ENCODE peak calls at places on chromosomes 5 and 9, in five cellular contexts. One of them, this sample, is unnamed.

GRCh38 chr9:96327694-96328352 is 25.8 kb upstream of the HSD17B3 start:
- DNase-seq in fibroblast of lung: peak; percentile 72
- DNase-seq in tibial artery: peak; percentile 59
- DNase-seq in adrenal gland: peak; percentile 62
- DNase-seq in left ventricle myocardium inferior: no peak
- DNase-seq in this sample: peak; percentile 60

GRCh38 chr9:79581388-79581787 is 9.6 kb downstream of the TLE4 start:
- DNase-seq in left ventricle myocardium inferior: no peak
- DNase-seq in adrenal gland: peak; percentile 41
- DNase-seq in tibial artery: no peak
- DNase-seq in fibroblast of lung: peak; percentile 66
- DNase-seq in this sample: no peak

GRCh38 chr5:94782376-94782775 is 163.9 kb downstream of the SLF1 start:
- DNase-seq in left ventricle myocardium inferior: no peak
- DNase-seq in adrenal gland: no peak
- DNase-seq in tibial artery: no peak
- DNase-seq in fibroblast of lung: no peak
- DNase-seq in this sample: no peak

GRCh38 chr5:146680846-146681585 is 165.0 kb upstream of the GPR151 start:
- DNase-seq in fibroblast of lung: no peak
- DNase-seq in left ventricle myocardium inferior: no peak
- DNase-seq in adrenal gland: no peak
- DNase-seq in tibial artery: no peak
- DNase-seq in this sample: no peak

GRCh38 chr5:142925795-142926194 is 155.6 kb downstream of the ARHGAP26 start:
- DNase-seq in adrenal gland: no peak
- DNase-seq in fibroblast of lung: peak; percentile 89
- DNase-seq in left ventricle myocardium inferior: no peak
- DNase-seq in tibial artery: no peak
- DNase-seq in this sample: peak; percentile 71

GRCh38 chr9:36358486-36358885 is 41.6 kb downstream of the RNF38 start:
- DNase-seq in fibroblast of lung: no peak
- DNase-seq in adrenal gland: no peak
- DNase-seq in left ventricle myocardium inferior: no peak
- DNase-seq in tibial artery: no peak
- DNase-seq in this sample: no peak

GRCh38 chr9:136951541-136952353 is at the start of gene LCN12:
- DNase-seq in tibial artery: no peak
- DNase-seq in left ventricle myocardium inferior: no peak
- DNase-seq in fibroblast of lung: no peak
- DNase-seq in adrenal gland: peak; percentile 42
- DNase-seq in this sample: no peak

GRCh38 chr9:21252727-21253547 is 13.1 kb upstream of the IFNA14 start:
- DNase-seq in fibroblast of lung: peak; percentile 33
- DNase-seq in adrenal gland: peak; percentile 40
- DNase-seq in tibial artery: peak; percentile 53
- DNase-seq in left ventricle myocardium inferior: peak; percentile 24
- DNase-seq in this sample: peak; percentile 34

GRCh38 chr9:135951889-135952663 is 9.1 kb downstream of the UBAC1 start:
- DNase-seq in fibroblast of lung: peak; percentile 89
- DNase-seq in left ventricle myocardium inferior: no peak
- DNase-seq in adrenal gland: no peak
- DNase-seq in tibial artery: no peak
- DNase-seq in this sample: no peak

GRCh38 chr5:121987052-121987684 is 25.4 kb downstream of the SRFBP1 start:
- DNase-seq in tibial artery: no peak
- DNase-seq in fibroblast of lung: no peak
- DNase-seq in left ventricle myocardium inferior: no peak
- DNase-seq in adrenal gland: no peak
- DNase-seq in this sample: no peak

GRCh38 chr9:5630038-5630507 is 1.2 kb downstream of the RIC1 start:
- DNase-seq in tibial artery: no peak
- DNase-seq in adrenal gland: no peak
- DNase-seq in fibroblast of lung: peak; percentile 62
- DNase-seq in left ventricle myocardium inferior: no peak
- DNase-seq in this sample: no peak

GRCh38 chr9:5628530-5629311 is at the start of gene RIC1:
- DNase-seq in left ventricle myocardium inferior: peak; percentile 93
- DNase-seq in fibroblast of lung: peak; percentile 91
- DNase-seq in adrenal gland: peak; percentile 94
- DNase-seq in tibial artery: peak; percentile 89
- DNase-seq in this sample: peak; percentile 87

GRCh38 chr9:5626727-5627634 is 1.9 kb upstream of the RIC1 start:
- DNase-seq in adrenal gland: peak; percentile 42
- DNase-seq in tibial artery: peak; percentile 74
- DNase-seq in left ventricle myocardium inferior: peak; percentile 32
- DNase-seq in fibroblast of lung: peak; percentile 93
- DNase-seq in this sample: peak; percentile 59

GRCh38 chr9:5629312-5630037 is 568 bp downstream of the RIC1 start:
- DNase-seq in adrenal gland: peak; percentile 52
- DNase-seq in left ventricle myocardium inferior: peak; percentile 61
- DNase-seq in fibroblast of lung: peak; percentile 33
- DNase-seq in tibial artery: peak; percentile 53
- DNase-seq in this sample: peak; percentile 50

DNA sequence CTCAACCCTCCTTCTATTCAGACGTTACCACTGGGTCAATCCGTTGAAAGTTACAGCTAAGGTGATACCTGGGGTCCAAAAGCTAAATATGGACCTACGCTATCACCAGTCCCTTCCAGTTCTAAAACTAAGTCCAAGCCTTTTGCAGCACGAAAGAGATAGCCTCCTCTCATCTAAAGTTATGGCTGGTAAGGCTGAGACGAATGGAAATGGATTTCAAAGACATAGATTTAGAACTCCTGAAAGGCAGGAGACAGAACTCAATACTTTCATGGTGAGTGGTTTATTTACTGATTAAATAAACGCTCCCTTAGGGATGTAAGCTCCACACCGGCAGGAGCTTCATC is 751 bp upstream of the RIC1 start:
- DNase-seq in tibial artery: no peak
- DNase-seq in adrenal gland: no peak
- DNase-seq in left ventricle myocardium inferior: no peak
- DNase-seq in fibroblast of lung: no peak
- DNase-seq in this sample: no peak
- H3K36me3 ChIP-seq in tibial artery: no peaks in the 10 kb centered on the region
- H3K36me3 ChIP-seq in adrenal gland: no peaks in the 10 kb centered on the region
- H3K36me3 ChIP-seq in left ventricle myocardium inferior: no peaks in the 10 kb centered on the region
- H3K36me3 ChIP-seq in fibroblast of lung: no peaks in the 10 kb centered on the region
- H3K36me3 ChIP-seq in this sample: no peaks in the 10 kb centered on the region

GRCh38 chr5:67878911-67879310 is 336.6 kb upstream of the PIK3R1 start:
- DNase-seq in tibial artery: no peak
- DNase-seq in fibroblast of lung: peak; percentile 40
- DNase-seq in left ventricle myocardium inferior: no peak
- DNase-seq in adrenal gland: no peak
- DNase-seq in this sample: no peak
- H3K4me1 ChIP-seq in tibial artery: peaks cover 23% of the 10 kb centered on the region
- H3K4me1 ChIP-seq in fibroblast of lung: no peaks in the 10 kb centered on the region
- H3K4me1 ChIP-seq in left ventricle myocardium inferior: peaks cover 10% of the 10 kb centered on the region
- H3K4me1 ChIP-seq in adrenal gland: no peaks in the 10 kb centered on the region
- H3K4me1 ChIP-seq in this sample: peaks cover 3% of the 10 kb centered on the region

DNA sequence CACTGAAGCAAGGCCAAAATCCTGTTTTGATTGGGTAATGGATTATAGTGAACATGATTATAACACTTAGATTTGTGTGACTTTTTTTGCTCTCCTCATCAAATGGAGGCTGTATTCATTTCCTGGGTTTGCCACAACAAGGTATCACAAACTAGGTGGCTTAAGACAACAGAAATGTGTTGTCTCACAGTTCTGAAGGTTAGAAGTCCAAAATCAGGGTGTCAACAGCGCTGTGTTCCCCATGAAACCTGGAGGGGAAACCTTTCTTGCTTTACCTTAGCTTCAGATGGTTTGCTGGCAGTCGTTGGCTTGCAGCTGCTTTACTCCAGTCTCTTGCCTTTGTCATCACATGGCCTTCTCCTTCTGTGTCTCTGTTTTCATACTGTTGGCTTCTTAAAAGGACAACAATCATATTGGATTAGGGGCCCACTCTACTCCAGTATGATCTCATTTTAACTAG is 32.4 kb downstream of the CDC42SE2 start:
- DNase-seq in adrenal gland: no peak
- DNase-seq in tibial artery: no peak
- DNase-seq in left ventricle myocardium inferior: no peak
- DNase-seq in fibroblast of lung: no peak
- DNase-seq in this sample: no peak
- H3K36me3 ChIP-seq in adrenal gland: no peaks in the 10 kb centered on the region
- H3K36me3 ChIP-seq in tibial artery: no peaks in the 10 kb centered on the region
- H3K36me3 ChIP-seq in left ventricle myocardium inferior: no peaks in the 10 kb centered on the region
- H3K36me3 ChIP-seq in fibroblast of lung: no peaks in the 10 kb centered on the region
- H3K36me3 ChIP-seq in this sample: no peaks in the 10 kb centered on the region

GRCh38 chr5:96717874-96718273 is 55.7 kb downstream of the CAST start:
- DNase-seq in tibial artery: no peak
- DNase-seq in fibroblast of lung: no peak
- DNase-seq in adrenal gland: no peak
- DNase-seq in left ventricle myocardium inferior: no peak
- DNase-seq in this sample: no peak
- H3K4me1 ChIP-seq in tibial artery: peaks cover 55% of the 10 kb centered on the region
- H3K4me1 ChIP-seq in fibroblast of lung: peaks cover 8% of the 10 kb centered on the region
- H3K4me1 ChIP-seq in adrenal gland: peaks cover 45% of the 10 kb centered on the region
- H3K4me1 ChIP-seq in left ventricle myocardium inferior: peaks cover 100% of the 10 kb centered on the region
- H3K4me1 ChIP-seq in this sample: peaks cover 74% of the 10 kb centered on the region